ENCODE peak calls at places on chromosomes 16 and 17, in nine cellular contexts. One of them, this sample, is unnamed.

GRCh38 chr16:2499890-2500633 is 13.7 kb upstream of the ATP6V0C start:
- DNase-seq in cardiac muscle cell: no peak
- DNase-seq in SK-N-SH: no peak
- DNase-seq in endothelial cell of umbilical vein: no peak
- DNase-seq in stromal cell of bone marrow: no peak
- DNase-seq in endodermal cell: no peak
- DNase-seq in activated naive CD4-positive, alpha-beta T cell treated with anti-CD3 and anti-CD28 coated beads, Interleukin-2, amount 50 U/mL, for 16 hours: no peak
- DNase-seq in heart right ventricle: no peak
- DNase-seq in caudate nucleus: no peak
- DNase-seq in this sample: no peak

GRCh38 chr17:59001158-59001814 is 105.4 kb downstream of the TRIM37 start:
- DNase-seq in SK-N-SH: no peak
- DNase-seq in cardiac muscle cell: no peak
- DNase-seq in activated naive CD4-positive, alpha-beta T cell treated with anti-CD3 and anti-CD28 coated beads, Interleukin-2, amount 50 U/mL, for 16 hours: peak
- DNase-seq in endothelial cell of umbilical vein: peak
- DNase-seq in heart right ventricle: peak
- DNase-seq in caudate nucleus: no peak
- DNase-seq in endodermal cell: peak
- DNase-seq in stromal cell of bone marrow: no peak
- DNase-seq in this sample: no peak

GRCh38 chr16:27703545-27703944 is 153.6 kb downstream of the KATNIP start:
- DNase-seq in stromal cell of bone marrow: no peak
- DNase-seq in SK-N-SH: no peak
- DNase-seq in heart right ventricle: no peak
- DNase-seq in cardiac muscle cell: no peak
- DNase-seq in endodermal cell: no peak
- DNase-seq in caudate nucleus: no peak
- DNase-seq in endothelial cell of umbilical vein: peak
- DNase-seq in activated naive CD4-positive, alpha-beta T cell treated with anti-CD3 and anti-CD28 coated beads, Interleukin-2, amount 50 U/mL, for 16 hours: no peak
- DNase-seq in this sample: no peak

GRCh38 chr17:9676742-9677387 is 31.5 kb downstream of the USP43 start:
- DNase-seq in cardiac muscle cell: no peak
- DNase-seq in stromal cell of bone marrow: peak
- DNase-seq in endodermal cell: peak
- DNase-seq in heart right ventricle: no peak
- DNase-seq in endothelial cell of umbilical vein: no peak
- DNase-seq in activated naive CD4-positive, alpha-beta T cell treated with anti-CD3 and anti-CD28 coated beads, Interleukin-2, amount 50 U/mL, for 16 hours: no peak
- DNase-seq in caudate nucleus: no peak
- DNase-seq in SK-N-SH: no peak
- DNase-seq in this sample: no peak

GRCh38 chr17:40536731-40537171 is 28.5 kb downstream of the CCR7 start:
- DNase-seq in activated naive CD4-positive, alpha-beta T cell treated with anti-CD3 and anti-CD28 coated beads, Interleukin-2, amount 50 U/mL, for 16 hours: no peak
- DNase-seq in endodermal cell: no peak
- DNase-seq in SK-N-SH: no peak
- DNase-seq in caudate nucleus: no peak
- DNase-seq in stromal cell of bone marrow: no peak
- DNase-seq in cardiac muscle cell: no peak
- DNase-seq in endothelial cell of umbilical vein: peak
- DNase-seq in heart right ventricle: no peak
- DNase-seq in this sample: no peak

GRCh38 chr17:16573466-16573865 is 4.5 kb upstream of the ZNF287 start:
- DNase-seq in SK-N-SH: no peak
- DNase-seq in caudate nucleus: no peak
- DNase-seq in endothelial cell of umbilical vein: no peak
- DNase-seq in cardiac muscle cell: no peak
- DNase-seq in endodermal cell: no peak
- DNase-seq in heart right ventricle: no peak
- DNase-seq in activated naive CD4-positive, alpha-beta T cell treated with anti-CD3 and anti-CD28 coated beads, Interleukin-2, amount 50 U/mL, for 16 hours: no peak
- DNase-seq in stromal cell of bone marrow: no peak
- DNase-seq in this sample: no peak

GRCh38 chr16:85569615-85570212 is 43.4 kb upstream of the GSE1 start:
- DNase-seq in endothelial cell of umbilical vein: no peak
- DNase-seq in activated naive CD4-positive, alpha-beta T cell treated with anti-CD3 and anti-CD28 coated beads, Interleukin-2, amount 50 U/mL, for 16 hours: no peak
- DNase-seq in stromal cell of bone marrow: no peak
- DNase-seq in heart right ventricle: no peak
- DNase-seq in cardiac muscle cell: no peak
- DNase-seq in caudate nucleus: no peak
- DNase-seq in SK-N-SH: peak
- DNase-seq in endodermal cell: peak
- DNase-seq in this sample: peak

GRCh38 chr16:593406-593805 is 3.5 kb downstream of the RAB40C start:
- DNase-seq in stromal cell of bone marrow: no peak
- DNase-seq in caudate nucleus: no peak
- DNase-seq in endodermal cell: no peak
- DNase-seq in cardiac muscle cell: no peak
- DNase-seq in activated naive CD4-positive, alpha-beta T cell treated with anti-CD3 and anti-CD28 coated beads, Interleukin-2, amount 50 U/mL, for 16 hours: no peak
- DNase-seq in endothelial cell of umbilical vein: no peak
- DNase-seq in heart right ventricle: no peak
- DNase-seq in SK-N-SH: no peak
- DNase-seq in this sample: peak

GRCh38 chr16:12262454-12263180 is 286.1 kb downstream of the SNX29 start:
- DNase-seq in cardiac muscle cell: no peak
- DNase-seq in stromal cell of bone marrow: no peak
- DNase-seq in heart right ventricle: no peak
- DNase-seq in endodermal cell: no peak
- DNase-seq in SK-N-SH: no peak
- DNase-seq in activated naive CD4-positive, alpha-beta T cell treated with anti-CD3 and anti-CD28 coated beads, Interleukin-2, amount 50 U/mL, for 16 hours: no peak
- DNase-seq in caudate nucleus: no peak
- DNase-seq in endothelial cell of umbilical vein: no peak
- DNase-seq in this sample: no peak

GRCh38 chr16:87635541-87636049 is 33.3 kb downstream of the JPH3 start:
- DNase-seq in SK-N-SH: peak
- DNase-seq in stromal cell of bone marrow: peak
- DNase-seq in endodermal cell: peak
- DNase-seq in activated naive CD4-positive, alpha-beta T cell treated with anti-CD3 and anti-CD28 coated beads, Interleukin-2, amount 50 U/mL, for 16 hours: peak
- DNase-seq in caudate nucleus: peak
- DNase-seq in cardiac muscle cell: peak
- DNase-seq in endothelial cell of umbilical vein: peak
- DNase-seq in heart right ventricle: peak
- DNase-seq in this sample: peak

GRCh38 chr17:35460354-35460851 is 11.8 kb upstream of the SLFN13 start:
- DNase-seq in endothelial cell of umbilical vein: no peak
- DNase-seq in endodermal cell: peak
- DNase-seq in SK-N-SH: peak
- DNase-seq in heart right ventricle: peak
- DNase-seq in cardiac muscle cell: peak
- DNase-seq in stromal cell of bone marrow: no peak
- DNase-seq in activated naive CD4-positive, alpha-beta T cell treated with anti-CD3 and anti-CD28 coated beads, Interleukin-2, amount 50 U/mL, for 16 hours: peak
- DNase-seq in caudate nucleus: no peak
- DNase-seq in this sample: peak

GRCh38 chr17:38917259-38917658 is 8.2 kb upstream of the LASP1NB start:
- DNase-seq in heart right ventricle: no peak
- DNase-seq in activated naive CD4-positive, alpha-beta T cell treated with anti-CD3 and anti-CD28 coated beads, Interleukin-2, amount 50 U/mL, for 16 hours: no peak
- DNase-seq in SK-N-SH: no peak
- DNase-seq in endothelial cell of umbilical vein: no peak
- DNase-seq in caudate nucleus: no peak
- DNase-seq in stromal cell of bone marrow: no peak
- DNase-seq in cardiac muscle cell: no peak
- DNase-seq in endodermal cell: no peak
- DNase-seq in this sample: no peak

GRCh38 chr17:50052822-50053653 is 2.9 kb upstream of the ITGA3 start:
- DNase-seq in endothelial cell of umbilical vein: peak
- DNase-seq in caudate nucleus: no peak
- DNase-seq in cardiac muscle cell: no peak
- DNase-seq in endodermal cell: no peak
- DNase-seq in heart right ventricle: no peak
- DNase-seq in activated naive CD4-positive, alpha-beta T cell treated with anti-CD3 and anti-CD28 coated beads, Interleukin-2, amount 50 U/mL, for 16 hours: no peak
- DNase-seq in stromal cell of bone marrow: no peak
- DNase-seq in SK-N-SH: peak
- DNase-seq in this sample: no peak

GRCh38 chr17:45384047-45384799 is 48.4 kb downstream of the ARHGAP27 start:
- DNase-seq in SK-N-SH: no peak
- DNase-seq in endodermal cell: no peak
- DNase-seq in activated naive CD4-positive, alpha-beta T cell treated with anti-CD3 and anti-CD28 coated beads, Interleukin-2, amount 50 U/mL, for 16 hours: no peak
- DNase-seq in endothelial cell of umbilical vein: no peak
- DNase-seq in caudate nucleus: no peak
- DNase-seq in stromal cell of bone marrow: no peak
- DNase-seq in cardiac muscle cell: no peak
- DNase-seq in heart right ventricle: no peak
- DNase-seq in this sample: no peak

GRCh38 chr17:82170412-82170961 is 42.2 kb downstream of the CCDC57 start:
- DNase-seq in cardiac muscle cell: no peak
- DNase-seq in heart right ventricle: no peak
- DNase-seq in endodermal cell: peak
- DNase-seq in caudate nucleus: no peak
- DNase-seq in activated naive CD4-positive, alpha-beta T cell treated with anti-CD3 and anti-CD28 coated beads, Interleukin-2, amount 50 U/mL, for 16 hours: no peak
- DNase-seq in SK-N-SH: no peak
- DNase-seq in stromal cell of bone marrow: no peak
- DNase-seq in endothelial cell of umbilical vein: no peak
- DNase-seq in this sample: no peak

GRCh38 chr17:29032798-29033197 is 10.1 kb upstream of the PIPOX start:
- DNase-seq in cardiac muscle cell: no peak
- DNase-seq in endothelial cell of umbilical vein: no peak
- DNase-seq in stromal cell of bone marrow: no peak
- DNase-seq in activated naive CD4-positive, alpha-beta T cell treated with anti-CD3 and anti-CD28 coated beads, Interleukin-2, amount 50 U/mL, for 16 hours: no peak
- DNase-seq in endodermal cell: peak
- DNase-seq in caudate nucleus: no peak
- DNase-seq in heart right ventricle: no peak
- DNase-seq in SK-N-SH: no peak
- DNase-seq in this sample: no peak

GRCh38 chr16:87812200-87812656 is 46.4 kb upstream of the KLHDC4 start:
- DNase-seq in endothelial cell of umbilical vein: no peak
- DNase-seq in stromal cell of bone marrow: no peak
- DNase-seq in heart right ventricle: no peak
- DNase-seq in activated naive CD4-positive, alpha-beta T cell treated with anti-CD3 and anti-CD28 coated beads, Interleukin-2, amount 50 U/mL, for 16 hours: no peak
- DNase-seq in cardiac muscle cell: peak
- DNase-seq in caudate nucleus: no peak
- DNase-seq in SK-N-SH: peak
- DNase-seq in endodermal cell: no peak
- DNase-seq in this sample: no peak

GRCh38 chr17:58338454-58338841 is 9.9 kb upstream of the TSPOAP1 start:
- DNase-seq in endodermal cell: no peak
- DNase-seq in endothelial cell of umbilical vein: no peak
- DNase-seq in activated naive CD4-positive, alpha-beta T cell treated with anti-CD3 and anti-CD28 coated beads, Interleukin-2, amount 50 U/mL, for 16 hours: no peak
- DNase-seq in caudate nucleus: no peak
- DNase-seq in SK-N-SH: no peak
- DNase-seq in heart right ventricle: no peak
- DNase-seq in cardiac muscle cell: no peak
- DNase-seq in stromal cell of bone marrow: no peak
- DNase-seq in this sample: no peak

GRCh38 chr17:76166168-76166567 is 25.1 kb upstream of the FOXJ1 start:
- DNase-seq in stromal cell of bone marrow: peak
- DNase-seq in SK-N-SH: no peak
- DNase-seq in endothelial cell of umbilical vein: no peak
- DNase-seq in endodermal cell: no peak
- DNase-seq in heart right ventricle: no peak
- DNase-seq in caudate nucleus: no peak
- DNase-seq in activated naive CD4-positive, alpha-beta T cell treated with anti-CD3 and anti-CD28 coated beads, Interleukin-2, amount 50 U/mL, for 16 hours: no peak
- DNase-seq in cardiac muscle cell: no peak
- DNase-seq in this sample: no peak

GRCh38 chr16:19804538-19805323 is 79.9 kb downstream of the GPRC5B start:
- DNase-seq in cardiac muscle cell: no peak
- DNase-seq in activated naive CD4-positive, alpha-beta T cell treated with anti-CD3 and anti-CD28 coated beads, Interleukin-2, amount 50 U/mL, for 16 hours: peak
- DNase-seq in stromal cell of bone marrow: no peak
- DNase-seq in SK-N-SH: no peak
- DNase-seq in heart right ventricle: peak
- DNase-seq in endothelial cell of umbilical vein: peak
- DNase-seq in caudate nucleus: no peak
- DNase-seq in endodermal cell: peak
- DNase-seq in this sample: no peak

GRCh38 chr16:87570938-87571867 is 31.1 kb upstream of the JPH3 start:
- DNase-seq in stromal cell of bone marrow: peak
- DNase-seq in cardiac muscle cell: peak
- DNase-seq in activated naive CD4-positive, alpha-beta T cell treated with anti-CD3 and anti-CD28 coated beads, Interleukin-2, amount 50 U/mL, for 16 hours: no peak
- DNase-seq in endothelial cell of umbilical vein: peak
- DNase-seq in endodermal cell: peak
- DNase-seq in SK-N-SH: peak
- DNase-seq in caudate nucleus: no peak
- DNase-seq in heart right ventricle: peak
- DNase-seq in this sample: peak

GRCh38 chr17:27469256-27469655 is 13.0 kb downstream of the KSR1 start:
- DNase-seq in caudate nucleus: no peak
- DNase-seq in stromal cell of bone marrow: no peak
- DNase-seq in heart right ventricle: no peak
- DNase-seq in endodermal cell: no peak
- DNase-seq in endothelial cell of umbilical vein: no peak
- DNase-seq in activated naive CD4-positive, alpha-beta T cell treated with anti-CD3 and anti-CD28 coated beads, Interleukin-2, amount 50 U/mL, for 16 hours: no peak
- DNase-seq in SK-N-SH: no peak
- DNase-seq in cardiac muscle cell: no peak
- DNase-seq in this sample: no peak

GRCh38 chr17:32496348-32497078 is 9.7 kb downstream of the CDK5R1 start:
- DNase-seq in cardiac muscle cell: peak
- DNase-seq in heart right ventricle: no peak
- DNase-seq in stromal cell of bone marrow: peak
- DNase-seq in caudate nucleus: no peak
- DNase-seq in activated naive CD4-positive, alpha-beta T cell treated with anti-CD3 and anti-CD28 coated beads, Interleukin-2, amount 50 U/mL, for 16 hours: no peak
- DNase-seq in endodermal cell: no peak
- DNase-seq in SK-N-SH: no peak
- DNase-seq in endothelial cell of umbilical vein: no peak
- DNase-seq in this sample: no peak

GRCh38 chr17:78242024-78242742 is 10.8 kb downstream of the TMEM235 start:
- DNase-seq in heart right ventricle: no peak
- DNase-seq in stromal cell of bone marrow: no peak
- DNase-seq in SK-N-SH: no peak
- DNase-seq in endothelial cell of umbilical vein: no peak
- DNase-seq in activated naive CD4-positive, alpha-beta T cell treated with anti-CD3 and anti-CD28 coated beads, Interleukin-2, amount 50 U/mL, for 16 hours: no peak
- DNase-seq in caudate nucleus: no peak
- DNase-seq in cardiac muscle cell: no peak
- DNase-seq in endodermal cell: peak
- DNase-seq in this sample: no peak

GRCh38 chr17:56867948-56868376 is 34.0 kb downstream of the DGKE start:
- DNase-seq in stromal cell of bone marrow: no peak
- DNase-seq in endothelial cell of umbilical vein: peak
- DNase-seq in endodermal cell: no peak
- DNase-seq in SK-N-SH: no peak
- DNase-seq in cardiac muscle cell: no peak
- DNase-seq in activated naive CD4-positive, alpha-beta T cell treated with anti-CD3 and anti-CD28 coated beads, Interleukin-2, amount 50 U/mL, for 16 hours: no peak
- DNase-seq in heart right ventricle: no peak
- DNase-seq in caudate nucleus: no peak
- DNase-seq in this sample: no peak

GRCh38 chr16:23682181-23682580 is 3.5 kb downstream of the PLK1 start:
- DNase-seq in activated naive CD4-positive, alpha-beta T cell treated with anti-CD3 and anti-CD28 coated beads, Interleukin-2, amount 50 U/mL, for 16 hours: no peak
- DNase-seq in caudate nucleus: no peak
- DNase-seq in endodermal cell: no peak
- DNase-seq in cardiac muscle cell: no peak
- DNase-seq in endothelial cell of umbilical vein: no peak
- DNase-seq in heart right ventricle: no peak
- DNase-seq in stromal cell of bone marrow: no peak
- DNase-seq in SK-N-SH: no peak
- DNase-seq in this sample: no peak

GRCh38 chr17:17669081-17669850 is 12.0 kb upstream of the RAI1 start:
- DNase-seq in SK-N-SH: peak
- DNase-seq in stromal cell of bone marrow: no peak
- DNase-seq in heart right ventricle: no peak
- DNase-seq in caudate nucleus: no peak
- DNase-seq in endothelial cell of umbilical vein: no peak
- DNase-seq in cardiac muscle cell: no peak
- DNase-seq in endodermal cell: no peak
- DNase-seq in activated naive CD4-positive, alpha-beta T cell treated with anti-CD3 and anti-CD28 coated beads, Interleukin-2, amount 50 U/mL, for 16 hours: no peak
- DNase-seq in this sample: no peak

GRCh38 chr17:1976000-1976682 is 49.0 kb downstream of the RTN4RL1 start:
- DNase-seq in SK-N-SH: no peak
- DNase-seq in endodermal cell: peak
- DNase-seq in cardiac muscle cell: no peak
- DNase-seq in activated naive CD4-positive, alpha-beta T cell treated with anti-CD3 and anti-CD28 coated beads, Interleukin-2, amount 50 U/mL, for 16 hours: no peak
- DNase-seq in endothelial cell of umbilical vein: no peak
- DNase-seq in stromal cell of bone marrow: no peak
- DNase-seq in heart right ventricle: no peak
- DNase-seq in caudate nucleus: no peak
- DNase-seq in this sample: no peak

GRCh38 chr17:309361-309888 is 43.2 kb downstream of the RPH3AL start:
- DNase-seq in endothelial cell of umbilical vein: peak
- DNase-seq in SK-N-SH: peak
- DNase-seq in caudate nucleus: no peak
- DNase-seq in heart right ventricle: no peak
- DNase-seq in cardiac muscle cell: peak
- DNase-seq in activated naive CD4-positive, alpha-beta T cell treated with anti-CD3 and anti-CD28 coated beads, Interleukin-2, amount 50 U/mL, for 16 hours: peak
- DNase-seq in stromal cell of bone marrow: no peak
- DNase-seq in endodermal cell: peak
- DNase-seq in this sample: no peak

GRCh38 chr16:77860944-77861343 is 72.6 kb downstream of the VAT1L start:
- DNase-seq in heart right ventricle: no peak
- DNase-seq in activated naive CD4-positive, alpha-beta T cell treated with anti-CD3 and anti-CD28 coated beads, Interleukin-2, amount 50 U/mL, for 16 hours: no peak
- DNase-seq in cardiac muscle cell: no peak
- DNase-seq in endodermal cell: no peak
- DNase-seq in caudate nucleus: no peak
- DNase-seq in stromal cell of bone marrow: no peak
- DNase-seq in SK-N-SH: no peak
- DNase-seq in endothelial cell of umbilical vein: no peak
- DNase-seq in this sample: no peak

GRCh38 chr17:67477687-67478086 is 100.6 kb downstream of the PITPNC1 start:
- DNase-seq in activated naive CD4-positive, alpha-beta T cell treated with anti-CD3 and anti-CD28 coated beads, Interleukin-2, amount 50 U/mL, for 16 hours: peak
- DNase-seq in stromal cell of bone marrow: peak
- DNase-seq in endodermal cell: peak
- DNase-seq in SK-N-SH: no peak
- DNase-seq in cardiac muscle cell: no peak
- DNase-seq in heart right ventricle: no peak
- DNase-seq in endothelial cell of umbilical vein: no peak
- DNase-seq in caudate nucleus: no peak
- DNase-seq in this sample: no peak